ENCODE peak calls at places on chromosomes 2 and 18, in eight cellular contexts. R is heart left ventricle, A is left lung, J is hepatocyte, Z is foreskin fibroblast, L is adrenal gland, H is fibroblast of villous mesenchyme, B is right lobe of liver. S is an unnamed sample.

GRCh38 chr2:166436976-166437375 is 57.1 kb downstream of the SCN7A start:
- DNase-seq in R (no peak), A (no peak), J (no peak), Z (no peak), L (no peak), H (no peak), B (no peak), S (no peak)

GRCh38 chr2:96553176-96553956 is 16.8 kb downstream of the ARID5A start:
- DNase-seq in R (no peak), A (no peak), J (no peak), Z (no peak), L (no peak), H (no peak), B (no peak), S (no peak)

GRCh38 chr2:46489430-46489829 is 10.1 kb downstream of the TMEM247 start:
- DNase-seq in R (no peak), A (no peak), J (no peak), Z (peak), L (no peak), H (no peak), B (no peak), S (peak)

GRCh38 chr2:18154259-18154658 is 275.8 kb downstream of the KCNS3 start:
- DNase-seq in R (no peak), A (no peak), J (no peak), Z (no peak), L (no peak), H (no peak), B (no peak), S (peak)

GRCh38 chr18:76476665-76477561 is 18.1 kb downstream of the ZNF516 start:
- DNase-seq in R (no peak), A (no peak), J (peak), Z (peak), L (no peak), H (peak), B (no peak), S (peak)

GRCh38 chr2:215540646-215541045 is 104.8 kb upstream of the FN1 start:
- DNase-seq in R (no peak), A (no peak), J (no peak), Z (peak), L (no peak), H (no peak), B (no peak), S (peak)

GRCh38 chr18:75854174-75854573 is 426.7 kb upstream of the SMIM21 start:
- DNase-seq in R (no peak), A (no peak), J (no peak), Z (no peak), L (no peak), H (no peak), B (no peak), S (no peak)

GRCh38 chr2:40415391-40415790 is 36.5 kb downstream of the SLC8A1 start:
- DNase-seq in R (no peak), A (no peak), J (no peak), Z (no peak), L (no peak), H (no peak), B (no peak), S (no peak)

GRCh38 chr2:54038835-54039234 is 68.0 kb upstream of the PSME4 start:
- DNase-seq in R (no peak), A (no peak), J (peak), Z (peak), L (no peak), H (no peak), B (no peak), S (no peak)

GRCh38 chr18:48886520-48887293 is 64.1 kb downstream of the SMAD7 start:
- DNase-seq in R (no peak), A (peak), J (no peak), Z (no peak), L (no peak), H (no peak), B (no peak), S (no peak)

GRCh38 chr2:222743263-222743865 is 71.9 kb downstream of the MOGAT1 start:
- DNase-seq in R (no peak), A (peak), J (no peak), Z (peak), L (peak), H (peak), B (no peak), S (no peak)

GRCh38 chr2:149049142-149049541 is 10.6 kb downstream of the LYPD6B start:
- DNase-seq in R (no peak), A (no peak), J (no peak), Z (peak), L (no peak), H (peak), B (no peak), S (peak)

GRCh38 chr2:9473308-9473984 is 905 bp upstream of the IAH1 start:
- DNase-seq in R (no peak), A (no peak), J (peak), Z (no peak), L (no peak), H (no peak), B (no peak), S (no peak)

GRCh38 chr2:32330136-32330535 is 26.7 kb upstream of the BIRC6 start:
- DNase-seq in R (no peak), A (no peak), J (no peak), Z (peak), L (no peak), H (no peak), B (no peak), S (peak)
- H3K4me3 ChIP-seq in R (no peak), A (no peak), J (no peak), Z (no peak), L (no peak), H (no peak), B (no peak), S (no peak)

GRCh38 chr2:205177505-205177904 is 504.8 kb upstream of the NRP2 start:
- DNase-seq in R (no peak), A (no peak), J (no peak), Z (peak), L (no peak), H (peak), B (no peak), S (peak)

GRCh38 chr2:205175831-205176230 is 506.5 kb upstream of the NRP2 start:
- DNase-seq in R (no peak), A (no peak), J (no peak), Z (no peak), L (no peak), H (no peak), B (no peak), S (peak)

DNA sequence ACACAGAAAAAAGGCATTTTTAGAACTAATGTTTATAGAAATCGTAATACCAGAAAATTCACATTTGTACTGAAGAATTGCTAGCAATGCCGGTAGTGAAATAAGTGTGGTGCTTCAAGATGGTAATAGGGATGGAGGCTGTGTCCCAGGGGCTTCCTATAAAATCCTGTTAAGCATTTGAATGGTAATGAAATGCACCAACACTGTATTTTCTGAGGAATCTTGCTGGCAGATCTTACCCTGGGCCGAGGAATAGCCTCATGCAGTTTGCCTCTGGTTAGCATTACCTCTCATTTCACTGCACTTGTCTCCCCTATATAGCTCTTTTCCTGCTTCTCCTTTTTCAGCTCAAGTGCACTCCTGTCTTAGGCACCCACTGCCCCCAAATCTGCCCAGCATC is 501.6 kb upstream of the NRP2 start:
- DNase-seq in R (no peak), A (no peak), J (no peak), Z (no peak), L (no peak), H (no peak), B (no peak), S (no peak)
- TF ChIP-seq CTCF in R (no peak), A (no peak), J (no peak), Z (no peak), L (no peak), H (no peak), B (no peak), S (no peak)

DNA sequence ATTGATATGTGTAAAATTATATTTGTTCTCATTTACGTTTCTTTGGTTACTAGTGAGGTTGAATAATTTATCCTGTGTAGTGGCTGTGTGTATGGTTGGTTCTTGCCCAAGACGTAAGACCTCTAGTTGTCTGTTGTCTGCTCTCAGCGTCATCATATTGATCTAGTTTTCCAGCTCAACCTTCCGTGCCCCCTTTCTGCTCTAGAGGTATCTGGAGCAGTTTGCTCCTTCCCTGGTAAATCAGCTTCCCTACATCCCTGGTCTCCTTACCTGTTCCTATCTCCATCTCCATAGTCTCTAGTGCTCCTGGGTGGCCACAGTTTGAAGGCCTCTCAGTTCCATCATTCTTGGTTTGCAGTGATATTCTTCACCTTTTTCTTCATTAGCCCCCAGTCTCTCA is 1.2 kb downstream of the SMYD5 start:
- DNase-seq in R (no peak), A (no peak), J (no peak), Z (no peak), L (no peak), H (no peak), B (no peak), S (no peak)
- H3K4me3 ChIP-seq in R (peak), A (no peak), J (peak), Z (peak), L (no peak), H (no peak), B (peak), S (peak)

DNA sequence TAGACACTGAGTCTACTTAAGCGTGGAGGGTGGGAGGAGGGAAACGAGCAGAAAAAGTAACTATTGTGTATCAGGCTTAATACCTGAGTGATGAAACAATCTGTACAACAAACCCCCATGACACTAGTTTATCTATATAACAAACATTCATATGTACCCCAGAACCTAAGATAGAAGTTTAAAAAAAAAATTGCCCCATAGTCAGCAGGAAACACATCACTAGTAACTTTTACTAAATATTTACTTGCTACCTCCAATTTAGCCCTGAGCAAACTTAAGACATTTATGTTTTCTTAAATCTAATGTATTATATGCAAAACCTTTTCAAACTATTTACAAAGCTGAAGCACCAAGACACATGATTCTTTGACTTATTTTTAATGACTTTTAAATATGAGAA is 5.6 kb downstream of the REV1 start:
- DNase-seq in R (no peak), A (no peak), J (no peak), Z (no peak), L (no peak), H (no peak), B (no peak), S (no peak)
- TF ChIP-seq CTCF in R (no peak), A (no peak), J (no peak), Z (no peak), L (no peak), H (no peak), B (no peak), S (no peak)

GRCh38 chr2:285990-286389 is 1.9 kb downstream of the ALKAL2 start:
- DNase-seq in R (no peak), A (no peak), J (no peak), Z (no peak), L (no peak), H (no peak), B (no peak), S (no peak)

GRCh38 chr2:288743-289361 is 961 bp upstream of the ALKAL2 start:
- DNase-seq in R (no peak), A (no peak), J (peak), Z (peak), L (peak), H (no peak), B (no peak), S (no peak)

GRCh38 chr2:286774-287392 is 1.0 kb downstream of the ALKAL2 start:
- DNase-seq in R (no peak), A (no peak), J (peak), Z (no peak), L (peak), H (peak), B (no peak), S (no peak)

GRCh38 chr2:288002-288742 is at the start of gene ALKAL2:
- DNase-seq in R (no peak), A (no peak), J (peak), Z (peak), L (peak), H (peak), B (peak), S (no peak)

DNA sequence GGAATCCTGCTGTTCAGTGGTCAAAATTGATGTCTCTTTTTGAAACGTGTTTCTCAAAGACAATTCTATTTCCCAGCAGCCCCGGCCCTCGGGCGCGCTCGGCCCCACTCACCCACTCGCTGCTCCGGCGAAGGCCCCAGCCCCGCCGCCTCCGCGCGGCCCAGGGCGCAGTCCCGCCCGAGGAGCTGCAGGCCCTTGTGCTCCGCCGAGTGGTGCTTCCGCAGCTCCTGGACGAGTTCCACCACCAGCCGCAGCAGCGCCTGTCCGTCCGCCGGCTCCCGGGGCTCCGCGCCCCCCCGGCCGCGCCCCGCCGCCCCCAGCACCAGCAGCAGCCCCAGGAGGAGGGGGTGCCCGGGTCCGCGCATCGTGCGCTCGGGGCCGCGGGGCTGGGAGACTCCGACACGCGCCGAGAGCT is 413 bp downstream of the ALKAL2 start:
- DNase-seq in R (no peak), A (no peak), J (peak), Z (peak), L (peak), H (peak), B (no peak), S (peak)
- H3K4me3 ChIP-seq in R (peak), A (peak), J (peak), Z (peak), L (peak), H (peak), B (peak), S (no peak)

GRCh38 chr2:69013837-69014796 is 1.1 kb downstream of the ANTXR1 start:
- DNase-seq in R (no peak), A (no peak), J (peak), Z (peak), L (no peak), H (peak), B (no peak), S (peak)
- TF ChIP-seq CTCF in R (no peak), A (no peak), J (no peak), Z (no peak), L (no peak), H (peak), B (no peak), S (peak)

GRCh38 chr2:24402242-24403092 is 42.1 kb upstream of the ITSN2 start:
- DNase-seq in R (no peak), A (no peak), J (no peak), Z (peak), L (no peak), H (no peak), B (no peak), S (no peak)

GRCh38 chr2:24400207-24400907 is 40.0 kb upstream of the ITSN2 start:
- DNase-seq in R (no peak), A (no peak), J (peak), Z (no peak), L (no peak), H (no peak), B (no peak), S (no peak)

GRCh38 chr2:24399434-24400206 is 39.3 kb upstream of the ITSN2 start:
- DNase-seq in R (no peak), A (no peak), J (no peak), Z (peak), L (no peak), H (peak), B (no peak), S (no peak)

GRCh38 chr2:24404582-24404981 is 44.2 kb upstream of the ITSN2 start:
- DNase-seq in R (no peak), A (no peak), J (no peak), Z (peak), L (peak), H (peak), B (no peak), S (peak)

GRCh38 chr2:24403168-24403850 is 43.0 kb upstream of the ITSN2 start:
- DNase-seq in R (no peak), A (no peak), J (no peak), Z (no peak), L (no peak), H (no peak), B (no peak), S (no peak)
- H3K4me3 ChIP-seq in R (peak), A (no peak), J (no peak), Z (no peak), L (no peak), H (no peak), B (no peak), S (no peak)

DNA sequence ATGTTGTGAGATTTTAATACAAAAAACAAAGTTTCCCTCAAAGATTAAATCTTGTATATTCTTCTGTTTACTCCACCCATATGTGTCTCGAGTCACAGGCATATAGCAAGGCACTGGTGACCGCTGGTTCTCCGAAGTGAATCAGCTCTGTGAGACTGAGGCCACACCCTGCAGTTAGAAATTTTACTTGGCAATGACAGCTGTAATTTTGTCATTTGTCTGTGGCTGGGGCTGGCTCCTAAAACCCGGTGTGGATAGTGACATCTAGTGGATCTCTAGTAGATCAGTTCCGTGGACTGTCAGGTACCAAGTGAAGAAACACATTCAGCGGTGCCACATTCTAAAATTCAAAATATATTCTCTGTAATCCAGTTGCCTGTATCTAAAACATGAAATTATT is 278.0 kb downstream of the NEDD4L start:
- DNase-seq in R (no peak), A (peak), J (peak), Z (peak), L (peak), H (peak), B (no peak), S (peak)
- TF ChIP-seq CTCF in R (peak), A (peak), J (peak), Z (peak), L (peak), H (peak), B (peak), S (peak)

GRCh38 chr2:161418275-161418714 is 2.2 kb downstream of the TBR1 start:
- DNase-seq in R (no peak), A (no peak), J (no peak), Z (no peak), L (no peak), H (no peak), B (no peak), S (no peak)

GRCh38 chr2:161419338-161419965 is 3.4 kb downstream of the TBR1 start:
- DNase-seq in R (no peak), A (no peak), J (no peak), Z (no peak), L (no peak), H (no peak), B (no peak), S (no peak)

GRCh38 chr2:161417428-161418274 is 1.6 kb downstream of the TBR1 start:
- DNase-seq in R (no peak), A (no peak), J (no peak), Z (no peak), L (no peak), H (no peak), B (no peak), S (no peak)

GRCh38 chr2:161420406-161421025 is 4.4 kb downstream of the TBR1 start:
- DNase-seq in R (no peak), A (no peak), J (no peak), Z (no peak), L (no peak), H (no peak), B (no peak), S (no peak)

DNA sequence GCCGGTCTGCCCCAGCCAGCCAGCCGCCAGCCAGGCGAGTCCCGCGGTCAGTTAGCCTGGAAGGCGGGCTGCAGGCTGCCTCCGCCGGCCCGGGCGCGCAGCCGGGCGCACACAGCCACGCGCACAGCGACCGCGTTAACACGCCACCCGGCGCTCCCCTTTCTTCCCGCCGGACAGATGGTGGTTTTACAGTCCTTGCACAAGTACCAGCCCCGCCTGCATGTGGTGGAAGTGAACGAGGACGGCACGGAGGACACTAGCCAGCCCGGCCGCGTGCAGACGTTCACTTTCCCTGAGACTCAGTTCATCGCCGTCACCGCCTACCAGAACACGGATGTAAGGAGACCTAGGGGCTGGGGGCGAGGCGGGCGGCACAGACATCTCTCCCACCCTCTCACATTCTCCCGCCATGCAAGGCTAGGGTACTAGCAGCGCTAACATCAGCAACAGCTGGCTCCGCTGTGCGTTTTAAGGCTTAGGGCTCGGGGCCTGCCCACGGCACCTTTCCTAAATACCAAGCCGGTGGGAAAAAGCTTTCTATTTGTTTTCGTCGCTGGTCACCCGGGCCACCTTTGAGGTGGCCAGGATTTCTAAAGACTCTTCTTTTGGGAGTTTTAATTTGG is 2.7 kb downstream of the TBR1 start:
- DNase-seq in R (no peak), A (no peak), J (peak), Z (peak), L (no peak), H (peak), B (no peak), S (peak)
- H3K4me3 ChIP-seq in R (no peak), A (no peak), J (no peak), Z (no peak), L (no peak), H (peak), B (no peak), S (peak)

DNA sequence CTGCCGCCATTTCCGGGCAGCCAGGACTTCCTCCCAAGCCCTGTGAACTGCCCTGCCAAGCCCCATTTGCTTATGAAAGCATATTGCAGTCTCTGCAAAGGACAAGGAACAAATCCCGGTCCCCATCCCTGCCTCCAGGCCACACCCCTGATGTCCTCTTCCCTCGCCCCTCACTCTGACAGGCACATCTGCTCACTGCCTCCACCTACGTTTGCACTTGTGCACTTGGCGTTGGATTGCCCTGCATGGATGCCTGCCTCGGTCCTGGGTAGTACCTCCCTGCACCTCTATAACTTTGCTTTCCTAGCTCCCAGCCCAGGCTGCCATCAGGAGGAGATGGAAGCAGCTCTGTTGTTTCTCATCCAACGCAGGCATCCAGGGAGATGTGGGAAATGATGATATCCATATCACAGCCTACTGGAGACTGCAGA is 19.6 kb upstream of the RPL31 start:
- DNase-seq in R (no peak), A (no peak), J (no peak), Z (no peak), L (no peak), H (no peak), B (no peak), S (no peak)
- TF ChIP-seq CTCF in R (no peak), A (no peak), J (no peak), Z (no peak), L (no peak), H (no peak), B (no peak), S (no peak)

S was measured in AG10803.